ENCODE peak calls at places on chromosomes 11 and 22, in seven cellular contexts. One of them, this sample, is unnamed.

GRCh38 chr11:117837070-117837776 is 12.7 kb upstream of the FXYD2 start:
- DNase-seq in brain microvascular endothelial cell: no peak
- DNase-seq in GM12865: no peak
- DNase-seq in substantia nigra: no peak
- DNase-seq in activated CD4-positive, alpha-beta T cell treated with anti-CD3 and anti-CD28 coated beads for 36 hours: no peak
- DNase-seq in pancreas: no peak
- DNase-seq in coronary artery: peak
- DNase-seq in this sample: no peak

GRCh38 chr11:640021-640706 is 3.1 kb downstream of the DRD4 start:
- DNase-seq in substantia nigra: no peak
- DNase-seq in GM12865: no peak
- DNase-seq in activated CD4-positive, alpha-beta T cell treated with anti-CD3 and anti-CD28 coated beads for 36 hours: no peak
- DNase-seq in pancreas: no peak
- DNase-seq in coronary artery: no peak
- DNase-seq in brain microvascular endothelial cell: no peak
- DNase-seq in this sample: no peak

GRCh38 chr11:32310218-32310601 is 125.1 kb downstream of the WT1 start:
- DNase-seq in pancreas: no peak
- DNase-seq in brain microvascular endothelial cell: no peak
- DNase-seq in substantia nigra: peak
- DNase-seq in GM12865: no peak
- DNase-seq in coronary artery: no peak
- DNase-seq in activated CD4-positive, alpha-beta T cell treated with anti-CD3 and anti-CD28 coated beads for 36 hours: no peak
- DNase-seq in this sample: no peak

GRCh38 chr22:27613099-27614089 is 188.2 kb downstream of the MN1 start:
- DNase-seq in brain microvascular endothelial cell: no peak
- DNase-seq in activated CD4-positive, alpha-beta T cell treated with anti-CD3 and anti-CD28 coated beads for 36 hours: peak
- DNase-seq in coronary artery: no peak
- DNase-seq in pancreas: no peak
- DNase-seq in GM12865: no peak
- DNase-seq in substantia nigra: no peak
- DNase-seq in this sample: no peak

GRCh38 chr11:125513705-125514265 is 17.7 kb upstream of the FEZ1 start:
- DNase-seq in GM12865: no peak
- DNase-seq in substantia nigra: no peak
- DNase-seq in brain microvascular endothelial cell: no peak
- DNase-seq in coronary artery: no peak
- DNase-seq in activated CD4-positive, alpha-beta T cell treated with anti-CD3 and anti-CD28 coated beads for 36 hours: no peak
- DNase-seq in pancreas: no peak
- DNase-seq in this sample: no peak

GRCh38 chr11:6297831-6298230 is 22.5 kb downstream of the CAVIN3 start:
- DNase-seq in brain microvascular endothelial cell: no peak
- DNase-seq in pancreas: no peak
- DNase-seq in GM12865: no peak
- DNase-seq in substantia nigra: no peak
- DNase-seq in coronary artery: no peak
- DNase-seq in activated CD4-positive, alpha-beta T cell treated with anti-CD3 and anti-CD28 coated beads for 36 hours: no peak
- DNase-seq in this sample: no peak

GRCh38 chr22:39954584-39955055 is 5.6 kb upstream of the TMA7B start:
- DNase-seq in coronary artery: no peak
- DNase-seq in substantia nigra: no peak
- DNase-seq in activated CD4-positive, alpha-beta T cell treated with anti-CD3 and anti-CD28 coated beads for 36 hours: peak
- DNase-seq in GM12865: peak
- DNase-seq in pancreas: no peak
- DNase-seq in brain microvascular endothelial cell: peak
- DNase-seq in this sample: no peak

GRCh38 chr11:74671520-74672196 is 59.6 kb downstream of the CHRDL2 start:
- DNase-seq in coronary artery: no peak
- DNase-seq in brain microvascular endothelial cell: peak
- DNase-seq in GM12865: no peak
- DNase-seq in activated CD4-positive, alpha-beta T cell treated with anti-CD3 and anti-CD28 coated beads for 36 hours: no peak
- DNase-seq in substantia nigra: no peak
- DNase-seq in pancreas: no peak
- DNase-seq in this sample: no peak

GRCh38 chr11:45651156-45651555 is 14.3 kb downstream of the CHST1 start:
- DNase-seq in GM12865: no peak
- DNase-seq in activated CD4-positive, alpha-beta T cell treated with anti-CD3 and anti-CD28 coated beads for 36 hours: no peak
- DNase-seq in substantia nigra: no peak
- DNase-seq in brain microvascular endothelial cell: no peak
- DNase-seq in pancreas: no peak
- DNase-seq in coronary artery: no peak
- DNase-seq in this sample: no peak

GRCh38 chr11:4184163-4184916 is 89.7 kb downstream of the RRM1 start:
- DNase-seq in pancreas: no peak
- DNase-seq in coronary artery: no peak
- DNase-seq in brain microvascular endothelial cell: no peak
- DNase-seq in substantia nigra: no peak
- DNase-seq in GM12865: no peak
- DNase-seq in activated CD4-positive, alpha-beta T cell treated with anti-CD3 and anti-CD28 coated beads for 36 hours: no peak
- DNase-seq in this sample: no peak

GRCh38 chr11:72703281-72704008 is 29.2 kb upstream of the PDE2A start:
- DNase-seq in coronary artery: no peak
- DNase-seq in substantia nigra: peak
- DNase-seq in activated CD4-positive, alpha-beta T cell treated with anti-CD3 and anti-CD28 coated beads for 36 hours: no peak
- DNase-seq in brain microvascular endothelial cell: peak
- DNase-seq in pancreas: no peak
- DNase-seq in GM12865: no peak
- DNase-seq in this sample: no peak

GRCh38 chr11:124276081-124276480 is 19.9 kb downstream of the OR8G5 start:
- DNase-seq in coronary artery: no peak
- DNase-seq in brain microvascular endothelial cell: no peak
- DNase-seq in activated CD4-positive, alpha-beta T cell treated with anti-CD3 and anti-CD28 coated beads for 36 hours: no peak
- DNase-seq in GM12865: no peak
- DNase-seq in substantia nigra: no peak
- DNase-seq in pancreas: no peak
- DNase-seq in this sample: no peak

GRCh38 chr11:122656073-122656630 is 630 bp downstream of the UBASH3B start:
- DNase-seq in brain microvascular endothelial cell: no peak
- DNase-seq in coronary artery: peak
- DNase-seq in pancreas: peak
- DNase-seq in activated CD4-positive, alpha-beta T cell treated with anti-CD3 and anti-CD28 coated beads for 36 hours: peak
- DNase-seq in substantia nigra: peak
- DNase-seq in GM12865: peak
- DNase-seq in this sample: no peak

GRCh38 chr22:45911601-45912271 is 65.2 kb downstream of the WNT7B start:
- DNase-seq in brain microvascular endothelial cell: no peak
- DNase-seq in pancreas: peak
- DNase-seq in GM12865: no peak
- DNase-seq in activated CD4-positive, alpha-beta T cell treated with anti-CD3 and anti-CD28 coated beads for 36 hours: no peak
- DNase-seq in coronary artery: no peak
- DNase-seq in substantia nigra: no peak
- DNase-seq in this sample: no peak

GRCh38 chr11:62909107-62909894 is 11.9 kb downstream of the CHRM1 start:
- DNase-seq in coronary artery: no peak
- DNase-seq in pancreas: peak
- DNase-seq in activated CD4-positive, alpha-beta T cell treated with anti-CD3 and anti-CD28 coated beads for 36 hours: peak
- DNase-seq in brain microvascular endothelial cell: peak
- DNase-seq in GM12865: peak
- DNase-seq in substantia nigra: peak
- DNase-seq in this sample: no peak

GRCh38 chr22:28023774-28024173 is 104.7 kb upstream of the PITPNB start:
- DNase-seq in substantia nigra: no peak
- DNase-seq in coronary artery: no peak
- DNase-seq in GM12865: no peak
- DNase-seq in pancreas: no peak
- DNase-seq in brain microvascular endothelial cell: no peak
- DNase-seq in activated CD4-positive, alpha-beta T cell treated with anti-CD3 and anti-CD28 coated beads for 36 hours: no peak
- DNase-seq in this sample: no peak

GRCh38 chr22:49535527-49536125 is 292.0 kb downstream of the BRD1 start:
- DNase-seq in GM12865: no peak
- DNase-seq in activated CD4-positive, alpha-beta T cell treated with anti-CD3 and anti-CD28 coated beads for 36 hours: no peak
- DNase-seq in substantia nigra: no peak
- DNase-seq in coronary artery: no peak
- DNase-seq in pancreas: no peak
- DNase-seq in brain microvascular endothelial cell: no peak
- DNase-seq in this sample: no peak

GRCh38 chr11:74677131-74677530 is 54.1 kb downstream of the CHRDL2 start:
- DNase-seq in pancreas: no peak
- DNase-seq in brain microvascular endothelial cell: no peak
- DNase-seq in substantia nigra: no peak
- DNase-seq in coronary artery: peak
- DNase-seq in activated CD4-positive, alpha-beta T cell treated with anti-CD3 and anti-CD28 coated beads for 36 hours: no peak
- DNase-seq in GM12865: no peak
- DNase-seq in this sample: no peak

GRCh38 chr22:45321827-45322226 is 12.1 kb downstream of the FAM118A start:
- DNase-seq in brain microvascular endothelial cell: no peak
- DNase-seq in coronary artery: no peak
- DNase-seq in activated CD4-positive, alpha-beta T cell treated with anti-CD3 and anti-CD28 coated beads for 36 hours: no peak
- DNase-seq in pancreas: no peak
- DNase-seq in substantia nigra: no peak
- DNase-seq in GM12865: no peak
- DNase-seq in this sample: no peak

GRCh38 chr11:22703040-22703439 is 36.6 kb downstream of the GAS2 start:
- DNase-seq in brain microvascular endothelial cell: peak
- DNase-seq in activated CD4-positive, alpha-beta T cell treated with anti-CD3 and anti-CD28 coated beads for 36 hours: peak
- DNase-seq in pancreas: no peak
- DNase-seq in substantia nigra: no peak
- DNase-seq in coronary artery: no peak
- DNase-seq in GM12865: no peak
- DNase-seq in this sample: peak

GRCh38 chr22:47192651-47193437 is 430.4 kb downstream of the TBC1D22A start:
- DNase-seq in pancreas: no peak
- DNase-seq in activated CD4-positive, alpha-beta T cell treated with anti-CD3 and anti-CD28 coated beads for 36 hours: peak
- DNase-seq in GM12865: peak
- DNase-seq in brain microvascular endothelial cell: no peak
- DNase-seq in coronary artery: peak
- DNase-seq in substantia nigra: no peak
- DNase-seq in this sample: no peak

GRCh38 chr11:44456544-44457270 is 108.8 kb upstream of the CD82 start:
- DNase-seq in GM12865: peak
- DNase-seq in activated CD4-positive, alpha-beta T cell treated with anti-CD3 and anti-CD28 coated beads for 36 hours: no peak
- DNase-seq in coronary artery: peak
- DNase-seq in pancreas: no peak
- DNase-seq in substantia nigra: no peak
- DNase-seq in brain microvascular endothelial cell: no peak
- DNase-seq in this sample: no peak

GRCh38 chr11:132980721-132981120 is 551.6 kb downstream of the OPCML start:
- DNase-seq in coronary artery: no peak
- DNase-seq in substantia nigra: no peak
- DNase-seq in brain microvascular endothelial cell: no peak
- DNase-seq in pancreas: no peak
- DNase-seq in GM12865: no peak
- DNase-seq in activated CD4-positive, alpha-beta T cell treated with anti-CD3 and anti-CD28 coated beads for 36 hours: no peak
- DNase-seq in this sample: no peak

GRCh38 chr11:38176812-38177322 is 1578.8 kb upstream of the RAG2 start:
- DNase-seq in brain microvascular endothelial cell: no peak
- DNase-seq in pancreas: no peak
- DNase-seq in activated CD4-positive, alpha-beta T cell treated with anti-CD3 and anti-CD28 coated beads for 36 hours: no peak
- DNase-seq in coronary artery: no peak
- DNase-seq in substantia nigra: no peak
- DNase-seq in GM12865: no peak
- DNase-seq in this sample: no peak

GRCh38 chr11:11567862-11568650 is 53.7 kb downstream of the GALNT18 start:
- DNase-seq in coronary artery: no peak
- DNase-seq in brain microvascular endothelial cell: no peak
- DNase-seq in GM12865: peak
- DNase-seq in pancreas: no peak
- DNase-seq in substantia nigra: no peak
- DNase-seq in activated CD4-positive, alpha-beta T cell treated with anti-CD3 and anti-CD28 coated beads for 36 hours: peak
- DNase-seq in this sample: no peak

GRCh38 chr11:126403658-126404057 is 48.2 kb downstream of the ST3GAL4 start:
- DNase-seq in brain microvascular endothelial cell: no peak
- DNase-seq in substantia nigra: no peak
- DNase-seq in activated CD4-positive, alpha-beta T cell treated with anti-CD3 and anti-CD28 coated beads for 36 hours: no peak
- DNase-seq in GM12865: peak
- DNase-seq in coronary artery: no peak
- DNase-seq in pancreas: no peak
- DNase-seq in this sample: no peak

This sample was measured in NCI-H2107.